ENCODE peak calls at places on chromosomes 13 and 19, in eight cellular contexts. G is HL-60, V is stomach, F is SK-N-SH, U is transverse colon, I is endothelial cell of umbilical vein, J is vagina, T is GM12878. R is an unnamed sample.
A peak's percentile ranks its signal among the peaks of the same experiment; 100 is the strongest.

GRCh38 chr19:6451583-6452222 is 7.9 kb downstream of the SLC25A23 start:
- DNase-seq in J (no peak), U (no peak), I (no peak), G (no peak), V (no peak), F (no peak), T (no peak), R (no peak)

GRCh38 chr19:7522072-7522922 is at the start of gene MCOLN1:
- DNase-seq in F (peak; percentile 100), J (peak; percentile 97), U (peak; percentile 100), V (peak; percentile 100), I (peak; percentile 97), G (peak; percentile 93), T (peak; percentile 91), R (peak; percentile 100)

GRCh38 chr13:83232626-83233025 is 649.6 kb downstream of the SLITRK1 start:
- DNase-seq in U (no peak), V (no peak), G (no peak), T (no peak), I (no peak), J (no peak), F (no peak), R (no peak)

GRCh38 chr19:34471906-34472305 is 9.7 kb upstream of the WTIP start:
- DNase-seq in F (no peak), J (peak; percentile 74), U (no peak), G (no peak), T (no peak), I (no peak), V (peak; percentile 31), R (no peak)

GRCh38 chr13:26051231-26052135 is at the start of gene SHISA2:
- DNase-seq in I (peak; percentile 69), T (no peak), J (no peak), G (peak; percentile 22), F (peak; percentile 87), V (peak; percentile 45), U (no peak), R (no peak)

GRCh38 chr19:53521373-53522202 is 16.4 kb upstream of the ZNF331 start:
- DNase-seq in G (no peak), U (no peak), T (no peak), I (no peak), J (no peak), F (peak; percentile 19), V (no peak), R (no peak)

GRCh38 chr13:94706101-94706853 is 6.1 kb downstream of the SOX21 start:
- DNase-seq in V (no peak), J (peak; percentile 34), U (no peak), T (no peak), I (no peak), F (no peak), G (no peak), R (no peak)

GRCh38 chr19:54208784-54209057 is 8.1 kb downstream of the RPS9 start:
- DNase-seq in G (no peak), I (no peak), J (no peak), U (no peak), T (no peak), V (no peak), F (no peak), R (no peak)

GRCh38 chr19:33803383-33803782 is 6.7 kb downstream of the KCTD15 start:
- DNase-seq in T (no peak), V (no peak), G (no peak), F (no peak), U (no peak), J (no peak), I (no peak), R (no peak)

GRCh38 chr13:45107539-45107938 is 12.8 kb upstream of the GTF2F2 start:
- DNase-seq in J (no peak), V (no peak), I (no peak), G (no peak), F (no peak), T (no peak), U (no peak), R (no peak)

GRCh38 chr19:55809381-55810058 is 22.3 kb downstream of the NLRP11 start:
- DNase-seq in V (peak; percentile 74), F (peak; percentile 61), I (peak; percentile 43), J (no peak), U (peak; percentile 71), G (peak; percentile 50), T (no peak), R (peak; percentile 29)

GRCh38 chr13:74557870-74558269 is 423.7 kb upstream of the KLF12 start:
- DNase-seq in I (no peak), G (no peak), F (no peak), U (no peak), J (no peak), V (no peak), T (no peak), R (no peak)

GRCh38 chr19:22784051-22784450 is at the start of gene ZNF99:
- DNase-seq in I (no peak), F (no peak), U (no peak), T (no peak), G (no peak), J (no peak), V (no peak), R (no peak)

GRCh38 chr13:66835040-66835628 is 395.0 kb downstream of the PCDH9 start:
- DNase-seq in U (peak; percentile 18), I (peak; percentile 63), V (peak; percentile 38), J (no peak), F (peak; percentile 66), T (no peak), G (no peak), R (no peak)

GRCh38 chr13:103188688-103189326 is 122.6 kb upstream of the SLC10A2 start:
- DNase-seq in U (no peak), F (peak; percentile 23), T (no peak), V (no peak), J (no peak), I (peak; percentile 5), G (no peak), R (no peak)

GRCh38 chr13:112901951-112902651 is 66.9 kb upstream of the MCF2L start:
- DNase-seq in V (peak; percentile 41), G (no peak), I (no peak), J (no peak), T (no peak), U (no peak), F (no peak), R (no peak)

GRCh38 chr19:33813391-33814101 is 16.9 kb downstream of the KCTD15 start:
- DNase-seq in U (no peak), G (no peak), V (no peak), J (peak; percentile 82), T (no peak), I (no peak), F (peak; percentile 72), R (no peak)

GRCh38 chr13:30479154-30479553 is 13.4 kb upstream of the HMGB1 start:
- DNase-seq in G (no peak), J (no peak), F (no peak), V (no peak), T (no peak), U (no peak), I (no peak), R (no peak)

GRCh38 chr13:30481241-30481760 is 15.6 kb upstream of the HMGB1 start:
- DNase-seq in J (no peak), F (no peak), G (no peak), I (no peak), T (no peak), V (no peak), U (no peak), R (no peak)

GRCh38 chr13:30477346-30478235 is 11.9 kb upstream of the HMGB1 start:
- DNase-seq in F (no peak), I (no peak), G (no peak), U (no peak), J (no peak), T (no peak), V (no peak), R (peak; percentile 17)

GRCh38 chr13:30479590-30480219 is 14.0 kb upstream of the HMGB1 start:
- DNase-seq in V (no peak), I (no peak), U (no peak), G (no peak), F (no peak), T (no peak), J (no peak), R (no peak)

DNA sequence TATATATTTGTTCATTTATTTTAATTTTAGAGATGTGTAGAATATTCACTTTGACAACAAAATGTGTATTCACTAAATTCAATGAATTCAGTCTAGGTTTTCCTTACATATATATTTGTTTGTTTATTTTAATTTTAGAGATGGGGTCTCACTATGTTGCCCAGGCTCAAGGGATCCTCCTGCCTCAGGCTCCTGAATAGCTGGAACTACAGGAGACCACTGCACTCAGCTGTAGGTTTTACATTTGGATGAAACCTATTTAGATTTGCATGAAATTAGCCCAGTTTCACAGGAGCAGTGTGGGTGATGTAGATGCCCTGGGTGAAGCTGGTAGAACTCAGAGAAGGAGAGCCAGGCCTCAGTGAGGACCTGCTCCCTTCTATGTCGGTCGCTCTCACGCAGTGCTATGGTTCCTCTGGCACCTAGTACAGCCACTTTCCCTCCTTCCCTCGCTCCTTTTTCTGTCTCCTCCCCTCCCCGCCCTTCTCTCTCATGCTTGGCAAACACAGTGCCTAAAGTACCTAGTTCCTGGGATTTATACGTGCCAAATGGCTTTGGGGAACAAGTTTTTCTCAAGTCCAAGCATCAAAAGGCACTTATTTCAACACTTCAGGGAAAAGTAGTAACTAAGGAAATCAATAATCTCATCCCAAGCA is 14.7 kb upstream of the HMGB1 start:
- DNase-seq in G (no peak), U (no peak), F (no peak), V (peak; percentile 66), J (no peak), T (no peak), I (no peak), R (no peak)
- TF ChIP-seq POLR2AphosphoS5 in G (no peak), U (no peak), F (no peak), V (peak; percentile 51), J (no peak), T (no peak), I (no peak), R (no peak)

DNA sequence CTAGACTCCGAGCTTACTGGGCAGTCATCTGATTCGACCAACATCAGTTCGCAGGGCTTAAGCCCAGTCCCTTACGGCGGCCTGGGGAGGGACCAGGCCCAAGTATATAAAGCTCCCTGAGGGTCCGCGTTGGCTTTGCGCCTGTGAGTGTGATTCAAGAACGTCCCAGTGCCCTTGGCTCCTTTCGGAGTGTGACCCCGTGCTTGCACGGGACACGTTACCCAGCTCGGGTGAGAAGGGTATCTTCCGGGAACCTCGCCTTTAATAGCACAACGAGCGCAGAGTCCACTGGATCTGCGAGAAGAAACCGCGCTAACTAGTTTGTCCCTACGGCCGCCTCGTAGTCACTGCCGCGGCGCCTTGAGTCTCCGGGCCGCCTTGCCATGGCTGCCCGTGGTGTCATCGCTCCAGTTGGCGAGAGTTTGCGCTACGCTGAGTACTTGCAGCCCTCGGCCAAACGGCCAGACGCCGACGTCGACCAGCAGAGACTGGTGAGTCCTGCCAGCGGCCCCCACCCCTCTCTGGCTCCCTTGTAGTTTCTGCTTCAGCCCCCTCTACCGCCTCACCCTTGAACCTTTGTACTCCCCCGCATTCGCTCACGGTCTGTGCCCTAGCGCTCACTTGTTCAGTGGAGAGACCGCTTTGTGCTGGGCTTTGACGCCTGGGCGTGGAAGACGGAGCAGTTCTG is at the start of gene DNAJC15:
- DNase-seq in J (no peak), V (peak; percentile 78), F (peak; percentile 80), T (peak; percentile 57), G (peak; percentile 43), I (peak; percentile 91), U (peak; percentile 86), R (peak; percentile 53)
- TF ChIP-seq POLR2AphosphoS5 in J (no peak), V (peak; percentile 79), F (peak; percentile 80), T (peak; percentile 90), G (peak; percentile 55), I (peak; percentile 92), U (peak; percentile 90), R (peak; percentile 86)

GRCh38 chr19:14142262-14143190 is 6.1 kb upstream of the ASF1B start:
- DNase-seq in V (no peak), G (no peak), T (no peak), I (no peak), J (no peak), U (no peak), F (no peak), R (no peak)
- TF ChIP-seq POLR2AphosphoS5 in V (no peak), G (no peak), T (no peak), I (no peak), J (no peak), U (no peak), F (no peak), R (no peak)

GRCh38 chr13:110518571-110518970 is 43.0 kb downstream of the RAB20 start:
- DNase-seq in G (no peak), F (no peak), J (no peak), V (peak; percentile 50), I (no peak), U (peak; percentile 55), T (no peak), R (no peak)
- TF ChIP-seq POLR2AphosphoS5 in G (no peak), F (no peak), J (no peak), V (no peak), I (no peak), U (no peak), T (no peak), R (no peak)